ENCODE peak calls at places on chromosome 10, in four cellular contexts. One of them, this sample, is unnamed.

GRCh38 chr10:86661161-86662025 is 6.9 kb upstream of the LDB3 start:
- DNase-seq in EL: no peak
- DNase-seq in AG08395: peak
- DNase-seq in neural crest cell: no peak
- DNase-seq in this sample: no peak

GRCh38 chr10:118210276-118210675 is 131.8 kb downstream of the FAM204A start:
- DNase-seq in EL: peak
- DNase-seq in AG08395: no peak
- DNase-seq in neural crest cell: no peak
- DNase-seq in this sample: no peak

GRCh38 chr10:4434536-4435071 is 391.4 kb upstream of the AKR1E2 start:
- DNase-seq in EL: no peak
- DNase-seq in AG08395: no peak
- DNase-seq in neural crest cell: no peak
- DNase-seq in this sample: no peak

GRCh38 chr10:110268931-110269640 is 35.6 kb downstream of the SMNDC1 start:
- DNase-seq in EL: no peak
- DNase-seq in AG08395: no peak
- DNase-seq in neural crest cell: no peak
- DNase-seq in this sample: peak

GRCh38 chr10:7810443-7810842 is 7.9 kb upstream of the TAF3 start:
- DNase-seq in EL: no peak
- DNase-seq in AG08395: no peak
- DNase-seq in neural crest cell: no peak
- DNase-seq in this sample: peak

GRCh38 chr10:37733822-37734221 is 123.6 kb downstream of the ZNF248 start:
- DNase-seq in EL: no peak
- DNase-seq in AG08395: no peak
- DNase-seq in neural crest cell: no peak
- DNase-seq in this sample: no peak

GRCh38 chr10:118835682-118836326 is 81.0 kb upstream of the CACUL1 start:
- DNase-seq in EL: peak
- DNase-seq in AG08395: no peak
- DNase-seq in neural crest cell: no peak
- DNase-seq in this sample: peak

GRCh38 chr10:100345570-100346330 is 1.3 kb upstream of the SCD start:
- DNase-seq in EL: peak
- DNase-seq in AG08395: peak
- DNase-seq in neural crest cell: no peak
- DNase-seq in this sample: no peak

GRCh38 chr10:72243822-72244437 is 27.9 kb upstream of the ASCC1 start:
- DNase-seq in EL: peak
- DNase-seq in AG08395: peak
- DNase-seq in neural crest cell: no peak
- DNase-seq in this sample: peak

GRCh38 chr10:15515207-15515606 is 144.1 kb upstream of the FAM171A1 start:
- DNase-seq in EL: no peak
- DNase-seq in AG08395: peak
- DNase-seq in neural crest cell: no peak
- DNase-seq in this sample: peak

GRCh38 chr10:29703276-29703675 is 68.5 kb upstream of the SVIL start:
- DNase-seq in EL: no peak
- DNase-seq in AG08395: no peak
- DNase-seq in neural crest cell: no peak
- DNase-seq in this sample: peak

GRCh38 chr10:96509017-96509641 is 4.6 kb downstream of the TLL2 start:
- DNase-seq in EL: peak
- DNase-seq in AG08395: peak
- DNase-seq in neural crest cell: no peak
- DNase-seq in this sample: no peak

GRCh38 chr10:115657161-115657850 is 564.1 kb downstream of the ATRNL1 start:
- DNase-seq in EL: peak
- DNase-seq in AG08395: peak
- DNase-seq in neural crest cell: no peak
- DNase-seq in this sample: no peak

GRCh38 chr10:78342787-78343186 is 309.1 kb downstream of the RPS24 start:
- DNase-seq in EL: no peak
- DNase-seq in AG08395: no peak
- DNase-seq in neural crest cell: no peak
- DNase-seq in this sample: no peak

GRCh38 chr10:71771821-71772617 is 1.3 kb downstream of the VSIR start:
- DNase-seq in EL: peak
- DNase-seq in AG08395: peak
- DNase-seq in neural crest cell: no peak
- DNase-seq in this sample: peak

GRCh38 chr10:68997216-68997615 is 8.6 kb downstream of the KIFBP start:
- DNase-seq in EL: no peak
- DNase-seq in AG08395: no peak
- DNase-seq in neural crest cell: no peak
- DNase-seq in this sample: no peak

GRCh38 chr10:102230264-102230860 is 4.3 kb downstream of the ELOVL3 start:
- DNase-seq in EL: peak
- DNase-seq in AG08395: peak
- DNase-seq in neural crest cell: peak
- DNase-seq in this sample: peak

GRCh38 chr10:124064676-124065075 is 28.7 kb downstream of the CHST15 start:
- DNase-seq in EL: no peak
- DNase-seq in AG08395: no peak
- DNase-seq in neural crest cell: no peak
- DNase-seq in this sample: no peak

GRCh38 chr10:91227576-91227975 is 7.1 kb downstream of the PCGF5 start:
- DNase-seq in EL: no peak
- DNase-seq in AG08395: no peak
- DNase-seq in neural crest cell: no peak
- DNase-seq in this sample: no peak

This sample was measured in thyroid gland.